ENCODE peak calls at places on chromosomes 4 and X, in five cellular contexts. P is WERI-Rb-1; T is fibroblast of lung; N is stimulated activated CD4-positive, alpha-beta T cell treated with anti-CD3 and anti-CD28 coated beads, TNF-alpha, amount 100 ng/mL, for 48 hours; K is activated CD8-positive, alpha-beta memory T cell treated with anti-CD3 and anti-CD28 coated beads, Interleukin-2, amount 50 U/mL, for 48 hours. Z is an unnamed sample.

GRCh38 chr4:155005395-155006087 is 202.9 kb upstream of the NPY2R start:
- DNase-seq in N (no peak), T (peak; percentile 71), K (no peak), P (no peak), Z (no peak)

GRCh38 chr4:17981063-17981462 is 40.5 kb downstream of the LCORL start:
- DNase-seq in P (no peak), T (no peak), N (no peak), K (no peak), Z (no peak)

GRCh38 chrX:9318213-9318612 is 146.6 kb upstream of the TBL1X start:
- DNase-seq in T (no peak), P (no peak), K (no peak), N (no peak), Z (no peak)

GRCh38 chrX:117936162-117936561 is 180.4 kb downstream of the KLHL13 start:
- DNase-seq in K (no peak), T (no peak), P (no peak), N (no peak), Z (no peak)

GRCh38 chr4:169823685-169824084 is 65.9 kb upstream of the HPF1 start:
- DNase-seq in P (no peak), N (peak; percentile 4), K (no peak), T (peak; percentile 64), Z (peak; percentile 16)

GRCh38 chrX:96889726-96890125 is 6.0 kb downstream of the RPA4 start:
- DNase-seq in K (no peak), T (no peak), N (no peak), P (no peak), Z (no peak)

GRCh38 chrX:21715825-21716224 is 42.1 kb downstream of the SMPX start:
- DNase-seq in P (no peak), K (no peak), T (no peak), N (no peak), Z (no peak)

GRCh38 chr4:26893491-26893890 is 32.9 kb downstream of the STIM2 start:
- DNase-seq in T (no peak), N (no peak), P (no peak), K (no peak), Z (no peak)

GRCh38 chrX:13165747-13166146 is 121.3 kb upstream of the FAM9C start:
- DNase-seq in P (no peak), K (no peak), T (no peak), N (no peak), Z (no peak)

GRCh38 chr4:178275671-178276360 is 833.6 kb upstream of the AGA start:
- DNase-seq in P (peak; percentile 17), T (no peak), K (no peak), N (no peak), Z (no peak)

GRCh38 chr4:186485621-186486062 is 69.7 kb downstream of the MTNR1A start:
- DNase-seq in N (no peak), K (no peak), T (peak; percentile 23), P (no peak), Z (no peak)

GRCh38 chr4:140158234-140159030 is 4.4 kb upstream of the MAML3 start:
- DNase-seq in P (peak; percentile 54), N (no peak), K (no peak), T (peak; percentile 41), Z (no peak)

GRCh38 chrX:74132265-74132664 is 171.7 kb upstream of the ZCCHC13 start:
- DNase-seq in T (no peak), P (no peak), N (no peak), K (no peak), Z (no peak)

GRCh38 chrX:26376037-26376708 is 160.2 kb downstream of the MAGEB5 start:
- DNase-seq in P (no peak), K (no peak), T (no peak), N (no peak), Z (no peak)

GRCh38 chrX:45295587-45295986 is 94.9 kb upstream of the DIPK2B start:
- DNase-seq in P (peak; percentile 10), N (no peak), K (no peak), T (peak; percentile 67), Z (no peak)